ENCODE peak calls at places on chromosomes 13 and 19, in nine cellular contexts. One of them, this sample, is unnamed.

GRCh38 chr19:47188507-47189033 is 42.4 kb downstream of the BBC3 start:
- DNase-seq in fibroblast of pulmonary artery: no peak
- DNase-seq in foreskin fibroblast: no peak
- DNase-seq in non-pigmented ciliary epithelial cell: no peak
- DNase-seq in heart right ventricle: no peak
- DNase-seq in activated CD4-positive, alpha-beta T cell treated with anti-CD3 and anti-CD28 coated beads, Interleukin-2, amount 50 U/mL, for 1 hour: no peak
- DNase-seq in EL: no peak
- DNase-seq in fibroblast of lung: no peak
- DNase-seq in ELF-1: no peak
- DNase-seq in this sample: no peak

GRCh38 chr13:98535501-98536357 is 41.2 kb downstream of the STK24 start:
- DNase-seq in fibroblast of lung: peak
- DNase-seq in ELF-1: no peak
- DNase-seq in heart right ventricle: no peak
- DNase-seq in fibroblast of pulmonary artery: no peak
- DNase-seq in activated CD4-positive, alpha-beta T cell treated with anti-CD3 and anti-CD28 coated beads, Interleukin-2, amount 50 U/mL, for 1 hour: no peak
- DNase-seq in foreskin fibroblast: peak
- DNase-seq in EL: no peak
- DNase-seq in non-pigmented ciliary epithelial cell: no peak
- DNase-seq in this sample: no peak

GRCh38 chr19:29376855-29377354 is 148.9 kb upstream of the VSTM2B start:
- DNase-seq in non-pigmented ciliary epithelial cell: no peak
- DNase-seq in ELF-1: no peak
- DNase-seq in fibroblast of lung: no peak
- DNase-seq in fibroblast of pulmonary artery: no peak
- DNase-seq in activated CD4-positive, alpha-beta T cell treated with anti-CD3 and anti-CD28 coated beads, Interleukin-2, amount 50 U/mL, for 1 hour: no peak
- DNase-seq in EL: no peak
- DNase-seq in foreskin fibroblast: no peak
- DNase-seq in heart right ventricle: no peak
- DNase-seq in this sample: no peak

GRCh38 chr19:50358483-50359431 is 6.7 kb downstream of the NAPSA start:
- DNase-seq in EL: peak
- DNase-seq in foreskin fibroblast: no peak
- DNase-seq in activated CD4-positive, alpha-beta T cell treated with anti-CD3 and anti-CD28 coated beads, Interleukin-2, amount 50 U/mL, for 1 hour: peak
- DNase-seq in fibroblast of pulmonary artery: peak
- DNase-seq in fibroblast of lung: peak
- DNase-seq in heart right ventricle: peak
- DNase-seq in ELF-1: peak
- DNase-seq in non-pigmented ciliary epithelial cell: no peak
- DNase-seq in this sample: no peak

GRCh38 chr19:18388328-18389094 is 2.6 kb downstream of the GDF15 start:
- DNase-seq in ELF-1: peak
- DNase-seq in foreskin fibroblast: peak
- DNase-seq in non-pigmented ciliary epithelial cell: no peak
- DNase-seq in fibroblast of pulmonary artery: peak
- DNase-seq in EL: peak
- DNase-seq in fibroblast of lung: peak
- DNase-seq in heart right ventricle: peak
- DNase-seq in activated CD4-positive, alpha-beta T cell treated with anti-CD3 and anti-CD28 coated beads, Interleukin-2, amount 50 U/mL, for 1 hour: peak
- DNase-seq in this sample: peak

GRCh38 chr19:15672580-15673175 is at the start of gene CYP4F12:
- DNase-seq in ELF-1: no peak
- DNase-seq in non-pigmented ciliary epithelial cell: no peak
- DNase-seq in activated CD4-positive, alpha-beta T cell treated with anti-CD3 and anti-CD28 coated beads, Interleukin-2, amount 50 U/mL, for 1 hour: peak
- DNase-seq in fibroblast of lung: peak
- DNase-seq in foreskin fibroblast: peak
- DNase-seq in heart right ventricle: peak
- DNase-seq in EL: peak
- DNase-seq in fibroblast of pulmonary artery: peak
- DNase-seq in this sample: peak

GRCh38 chr13:106284358-106284757 is 251.1 kb downstream of the EFNB2 start:
- DNase-seq in EL: peak
- DNase-seq in ELF-1: no peak
- DNase-seq in fibroblast of pulmonary artery: peak
- DNase-seq in fibroblast of lung: peak
- DNase-seq in foreskin fibroblast: peak
- DNase-seq in heart right ventricle: no peak
- DNase-seq in activated CD4-positive, alpha-beta T cell treated with anti-CD3 and anti-CD28 coated beads, Interleukin-2, amount 50 U/mL, for 1 hour: no peak
- DNase-seq in non-pigmented ciliary epithelial cell: no peak
- DNase-seq in this sample: no peak

GRCh38 chr13:89066868-89067466 is 1395.8 kb downstream of the SLITRK5 start:
- DNase-seq in activated CD4-positive, alpha-beta T cell treated with anti-CD3 and anti-CD28 coated beads, Interleukin-2, amount 50 U/mL, for 1 hour: no peak
- DNase-seq in foreskin fibroblast: no peak
- DNase-seq in heart right ventricle: no peak
- DNase-seq in fibroblast of lung: peak
- DNase-seq in non-pigmented ciliary epithelial cell: peak
- DNase-seq in EL: no peak
- DNase-seq in fibroblast of pulmonary artery: peak
- DNase-seq in ELF-1: peak
- DNase-seq in this sample: no peak

GRCh38 chr13:74975122-74975521 is 506.8 kb downstream of the TBC1D4 start:
- DNase-seq in non-pigmented ciliary epithelial cell: no peak
- DNase-seq in ELF-1: no peak
- DNase-seq in EL: no peak
- DNase-seq in heart right ventricle: no peak
- DNase-seq in foreskin fibroblast: no peak
- DNase-seq in activated CD4-positive, alpha-beta T cell treated with anti-CD3 and anti-CD28 coated beads, Interleukin-2, amount 50 U/mL, for 1 hour: no peak
- DNase-seq in fibroblast of lung: no peak
- DNase-seq in fibroblast of pulmonary artery: no peak
- DNase-seq in this sample: no peak

GRCh38 chr19:5588906-5589676 is 21.3 kb upstream of the TINCR start:
- DNase-seq in EL: no peak
- DNase-seq in non-pigmented ciliary epithelial cell: no peak
- DNase-seq in activated CD4-positive, alpha-beta T cell treated with anti-CD3 and anti-CD28 coated beads, Interleukin-2, amount 50 U/mL, for 1 hour: no peak
- DNase-seq in ELF-1: peak
- DNase-seq in heart right ventricle: no peak
- DNase-seq in fibroblast of pulmonary artery: no peak
- DNase-seq in foreskin fibroblast: no peak
- DNase-seq in fibroblast of lung: no peak
- DNase-seq in this sample: no peak

GRCh38 chr13:52786747-52787146 is 47.1 kb upstream of the CNMD start:
- DNase-seq in EL: no peak
- DNase-seq in foreskin fibroblast: no peak
- DNase-seq in heart right ventricle: no peak
- DNase-seq in fibroblast of pulmonary artery: no peak
- DNase-seq in fibroblast of lung: no peak
- DNase-seq in non-pigmented ciliary epithelial cell: no peak
- DNase-seq in activated CD4-positive, alpha-beta T cell treated with anti-CD3 and anti-CD28 coated beads, Interleukin-2, amount 50 U/mL, for 1 hour: no peak
- DNase-seq in ELF-1: no peak
- DNase-seq in this sample: no peak

GRCh38 chr13:78241278-78241919 is 322.8 kb upstream of the EDNRB start:
- DNase-seq in heart right ventricle: peak
- DNase-seq in activated CD4-positive, alpha-beta T cell treated with anti-CD3 and anti-CD28 coated beads, Interleukin-2, amount 50 U/mL, for 1 hour: no peak
- DNase-seq in EL: peak
- DNase-seq in non-pigmented ciliary epithelial cell: no peak
- DNase-seq in ELF-1: peak
- DNase-seq in foreskin fibroblast: no peak
- DNase-seq in fibroblast of pulmonary artery: peak
- DNase-seq in fibroblast of lung: peak
- DNase-seq in this sample: no peak

GRCh38 chr19:47275866-47276461 is 1.3 kb downstream of the INAFM1 start:
- DNase-seq in fibroblast of pulmonary artery: peak
- DNase-seq in non-pigmented ciliary epithelial cell: no peak
- DNase-seq in heart right ventricle: peak
- DNase-seq in fibroblast of lung: peak
- DNase-seq in foreskin fibroblast: peak
- DNase-seq in activated CD4-positive, alpha-beta T cell treated with anti-CD3 and anti-CD28 coated beads, Interleukin-2, amount 50 U/mL, for 1 hour: no peak
- DNase-seq in ELF-1: peak
- DNase-seq in EL: peak
- DNase-seq in this sample: no peak

GRCh38 chr13:51502206-51502651 is 49.4 kb upstream of the INTS6 start:
- DNase-seq in non-pigmented ciliary epithelial cell: no peak
- DNase-seq in activated CD4-positive, alpha-beta T cell treated with anti-CD3 and anti-CD28 coated beads, Interleukin-2, amount 50 U/mL, for 1 hour: no peak
- DNase-seq in foreskin fibroblast: peak
- DNase-seq in fibroblast of pulmonary artery: no peak
- DNase-seq in heart right ventricle: no peak
- DNase-seq in ELF-1: no peak
- DNase-seq in fibroblast of lung: peak
- DNase-seq in EL: peak
- DNase-seq in this sample: no peak

GRCh38 chr19:39126593-39127187 is 1.1 kb downstream of the PAK4 start:
- DNase-seq in fibroblast of lung: peak
- DNase-seq in ELF-1: peak
- DNase-seq in non-pigmented ciliary epithelial cell: no peak
- DNase-seq in heart right ventricle: no peak
- DNase-seq in fibroblast of pulmonary artery: peak
- DNase-seq in EL: peak
- DNase-seq in activated CD4-positive, alpha-beta T cell treated with anti-CD3 and anti-CD28 coated beads, Interleukin-2, amount 50 U/mL, for 1 hour: no peak
- DNase-seq in foreskin fibroblast: no peak
- DNase-seq in this sample: no peak

GRCh38 chr13:48579167-48579918 is 46.5 kb upstream of the RCBTB2 start:
- DNase-seq in heart right ventricle: no peak
- DNase-seq in fibroblast of lung: no peak
- DNase-seq in EL: no peak
- DNase-seq in non-pigmented ciliary epithelial cell: no peak
- DNase-seq in ELF-1: no peak
- DNase-seq in foreskin fibroblast: no peak
- DNase-seq in fibroblast of pulmonary artery: no peak
- DNase-seq in activated CD4-positive, alpha-beta T cell treated with anti-CD3 and anti-CD28 coated beads, Interleukin-2, amount 50 U/mL, for 1 hour: no peak
- DNase-seq in this sample: no peak

GRCh38 chr13:24053505-24054251 is 106.8 kb upstream of the SPATA13 start:
- DNase-seq in EL: peak
- DNase-seq in fibroblast of lung: peak
- DNase-seq in heart right ventricle: no peak
- DNase-seq in ELF-1: peak
- DNase-seq in non-pigmented ciliary epithelial cell: no peak
- DNase-seq in activated CD4-positive, alpha-beta T cell treated with anti-CD3 and anti-CD28 coated beads, Interleukin-2, amount 50 U/mL, for 1 hour: peak
- DNase-seq in foreskin fibroblast: peak
- DNase-seq in fibroblast of pulmonary artery: peak
- DNase-seq in this sample: no peak

This sample was measured in esophagus squamous epithelium.